ENCODE peak calls at places on chromosomes 3 and 15, in seven cellular contexts. I, K, R, Y, Q, V and T are unnamed samples.

GRCh38 chr3:158330820-158331219 is 220.9 kb downstream of the RSRC1 start:
- DNase-seq in I (no peak), K (no peak), R (no peak), Y (peak), Q (no peak), V (peak), T (no peak)

GRCh38 chr15:31357148-31357547 is 30.5 kb downstream of the KLF13 start:
- DNase-seq in I (no peak), K (no peak), R (no peak), Y (no peak), Q (no peak), V (no peak), T (no peak)

GRCh38 chr15:66775127-66776105 is 73.4 kb downstream of the SMAD6 start:
- DNase-seq in I (no peak), K (no peak), R (no peak), Y (no peak), Q (no peak), V (no peak), T (no peak)

GRCh38 chr3:45547764-45548683 is 46.5 kb upstream of the LIMD1 start:
- DNase-seq in I (no peak), K (no peak), R (no peak), Y (no peak), Q (peak), V (no peak), T (no peak)

GRCh38 chr15:38440353-38441129 is 13.4 kb upstream of the FAM98B start:
- DNase-seq in I (peak), K (peak), R (peak), Y (peak), Q (no peak), V (peak), T (no peak)

GRCh38 chr3:150515210-150515609 is 31.1 kb downstream of the SERP1 start:
- DNase-seq in I (no peak), K (no peak), R (no peak), Y (no peak), Q (no peak), V (no peak), T (no peak)

GRCh38 chr15:99682455-99682854 is 50.8 kb downstream of the LYSMD4 start:
- DNase-seq in I (no peak), K (peak), R (no peak), Y (peak), Q (no peak), V (peak), T (no peak)

GRCh38 chr3:137926991-137927390 is 83.0 kb upstream of the CLDN18 start:
- DNase-seq in I (no peak), K (no peak), R (no peak), Y (no peak), Q (no peak), V (no peak), T (no peak)

GRCh38 chr15:43939070-43939469 is 112.3 kb downstream of the WDR76 start:
- DNase-seq in I (peak), K (no peak), R (peak), Y (peak), Q (no peak), V (peak), T (no peak)

GRCh38 chr3:25899352-25900101 is 109.6 kb downstream of the OXSM start:
- DNase-seq in I (no peak), K (no peak), R (no peak), Y (no peak), Q (no peak), V (no peak), T (no peak)

GRCh38 chr3:69099576-69099975 is 14.8 kb downstream of the ARL6IP5 start:
- DNase-seq in I (no peak), K (no peak), R (no peak), Y (no peak), Q (no peak), V (no peak), T (no peak)

GRCh38 chr15:71151061-71151460 is 35.8 kb downstream of the THSD4 start:
- DNase-seq in I (no peak), K (no peak), R (no peak), Y (no peak), Q (no peak), V (peak), T (no peak)

GRCh38 chr15:67543348-67543718 is 830 bp downstream of the MAP2K5 start:
- DNase-seq in I (peak), K (no peak), R (no peak), Y (no peak), Q (peak), V (peak), T (no peak)

GRCh38 chr3:55519016-55519415 is 31.9 kb upstream of the WNT5A start:
- DNase-seq in I (no peak), K (no peak), R (no peak), Y (no peak), Q (no peak), V (peak), T (no peak)

GRCh38 chr3:15045667-15046066 is 19.4 kb downstream of the MRPS25 start:
- DNase-seq in I (no peak), K (no peak), R (no peak), Y (no peak), Q (no peak), V (no peak), T (no peak)

GRCh38 chr3:8964436-8965370 is 1.4 kb upstream of the RAD18 start:
- DNase-seq in I (peak), K (no peak), R (no peak), Y (peak), Q (no peak), V (peak), T (no peak)

GRCh38 chr3:174440350-174440716 is 418.8 kb upstream of the NAALADL2 start:
- DNase-seq in I (peak), K (no peak), R (no peak), Y (no peak), Q (peak), V (peak), T (no peak)

DNA sequence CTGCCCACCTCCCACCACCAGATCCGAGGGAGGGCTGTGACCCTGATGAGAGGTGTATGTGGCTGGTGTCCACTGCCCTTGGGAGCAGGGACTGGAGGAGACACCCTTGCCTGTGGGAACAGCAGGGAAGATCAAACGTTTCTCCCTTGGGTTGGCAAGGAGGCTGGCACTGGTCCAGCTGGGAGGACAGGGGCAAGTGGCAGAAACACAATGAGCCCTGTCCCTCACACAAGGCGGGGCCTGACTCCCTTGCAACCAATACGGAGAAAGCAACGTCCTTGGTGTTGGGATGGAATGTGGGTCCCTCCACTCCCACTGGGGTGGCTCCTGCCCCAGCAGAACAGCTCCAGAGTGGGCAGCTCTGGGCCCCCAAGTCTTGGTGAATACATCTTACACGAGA is 5.2 kb downstream of the HYAL2 start:
- DNase-seq in I (peak), K (no peak), R (no peak), Y (no peak), Q (no peak), V (no peak), T (peak)
- H3K4me3 ChIP-seq in I (no peak), K (no peak), R (no peak), Y (no peak), Q (no peak), V (no peak), T (no peak)

DNA sequence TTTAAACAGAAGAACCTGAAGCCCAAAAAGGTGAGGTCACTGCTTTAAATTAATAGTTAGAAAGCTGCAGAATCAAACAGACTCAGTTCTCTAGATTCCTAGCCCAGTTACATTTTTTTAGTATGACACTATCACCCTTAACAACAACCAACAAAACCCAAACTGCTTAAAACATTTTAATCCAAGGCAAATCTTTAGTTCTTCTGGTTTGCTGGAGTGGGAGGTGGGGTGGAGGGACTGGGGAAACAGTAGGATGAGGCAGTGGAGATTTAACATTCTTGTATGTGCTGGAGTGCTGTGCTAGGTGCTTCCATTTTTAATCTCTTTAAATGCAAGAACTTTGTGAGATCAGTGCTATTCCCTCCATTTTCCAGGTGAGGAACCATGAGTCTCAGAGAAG is 631.6 kb upstream of the KCNMB2 start:
- DNase-seq in I (no peak), K (no peak), R (no peak), Y (peak), Q (no peak), V (peak), T (no peak)
- H3K27ac ChIP-seq in I (peak), K (peak), R (no peak), Y (peak), Q (no peak), V (peak), T (no peak)

DNA sequence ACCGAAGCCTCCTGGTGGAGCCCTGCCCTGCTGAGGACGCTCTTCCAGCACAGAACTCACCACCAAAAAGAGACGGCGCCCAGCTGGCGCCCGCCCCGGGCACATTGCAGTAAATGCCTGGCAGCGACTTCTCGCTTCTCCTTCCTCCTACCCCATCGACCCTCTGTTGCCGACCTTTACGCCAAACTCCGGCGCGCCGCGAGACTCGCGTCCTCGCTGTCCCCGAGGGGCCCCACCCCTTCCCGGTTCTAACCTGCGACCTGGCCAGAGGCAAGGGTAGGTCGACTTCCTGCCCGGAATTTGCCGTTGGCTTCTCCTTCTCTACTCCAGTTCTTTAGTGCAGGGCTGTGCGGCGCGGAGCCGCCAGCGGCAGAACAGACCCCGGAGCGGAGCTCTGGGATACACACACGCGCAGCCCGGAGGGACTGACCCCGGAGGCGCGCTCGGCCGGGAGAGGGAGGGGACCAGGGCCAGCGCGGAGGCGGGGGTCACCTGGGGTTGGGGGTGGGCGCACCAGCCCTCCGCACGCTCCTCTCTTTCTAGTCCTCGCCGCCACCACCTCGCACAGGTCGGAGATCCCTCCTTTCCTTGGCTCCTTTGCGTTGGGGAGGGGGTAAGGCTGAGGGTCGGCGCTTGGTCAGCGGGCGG is 226.6 kb upstream of the AZI2 start:
- DNase-seq in I (no peak), K (no peak), R (no peak), Y (no peak), Q (peak), V (no peak), T (no peak)
- TF ChIP-seq CTCF in I (no peak), K (no peak), R (no peak), Y (no peak), Q (no peak), V (no peak), T (no peak)

GRCh38 chr3:123584988-123585937 is at the start of gene HACD2:
- DNase-seq in I (peak), K (peak), R (peak), Y (peak), Q (peak), V (peak), T (peak)

GRCh38 chr3:123586131-123586530 is 1.3 kb upstream of the HACD2 start:
- DNase-seq in I (peak), K (no peak), R (peak), Y (peak), Q (no peak), V (no peak), T (peak)

GRCh38 chr3:123584284-123584987 is 417 bp downstream of the HACD2 start:
- DNase-seq in I (peak), K (no peak), R (peak), Y (no peak), Q (peak), V (no peak), T (no peak)

GRCh38 chr3:123583563-123583962 is 1.3 kb downstream of the HACD2 start:
- DNase-seq in I (no peak), K (no peak), R (no peak), Y (no peak), Q (no peak), V (no peak), T (no peak)

DNA sequence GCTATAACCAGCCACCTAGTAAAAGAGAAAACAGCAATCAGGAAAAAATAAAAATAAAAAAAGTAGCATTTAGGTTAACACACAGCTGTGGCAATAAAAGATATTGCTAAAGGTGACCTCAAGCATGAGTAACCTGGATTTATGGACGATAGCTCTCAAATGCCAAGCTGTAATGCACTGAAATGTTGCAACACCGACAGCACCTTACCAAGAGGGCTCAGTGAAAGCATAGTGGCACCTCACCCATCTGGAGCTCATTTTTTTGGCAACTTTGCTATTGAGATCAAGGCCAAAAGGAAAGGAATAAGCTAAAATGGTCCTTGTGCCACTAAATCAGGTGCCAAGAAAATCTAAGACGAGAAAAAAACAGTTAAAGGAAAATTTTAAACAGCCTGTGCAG is 2.5 kb downstream of the HACD2 start:
- DNase-seq in I (peak), K (no peak), R (no peak), Y (no peak), Q (no peak), V (no peak), T (no peak)
- H3K4me3 ChIP-seq in I (no peak), K (no peak), R (no peak), Y (no peak), Q (no peak), V (no peak), T (no peak)